ENCODE peak calls at places on chromosomes 2 and 18, in eight cellular contexts. K, M, A, N, P, W, X and H are unnamed samples.
A peak's percentile ranks its signal among the peaks of the same experiment; 100 is the strongest.

GRCh38 chr18:38611036-38611964 is 1045.7 kb upstream of the CELF4 start:
- DNase-seq in K (no peak), M (no peak), A (no peak), N (no peak), P (no peak), W (no peak), X (no peak), H (no peak)

GRCh38 chr2:231182500-231182899 is 15.9 kb upstream of the ARMC9 start:
- DNase-seq in K (no peak), M (no peak), A (peak; percentile 10), N (no peak), P (no peak), W (no peak), X (no peak), H (no peak)

GRCh38 chr2:70420005-70420580 is 118.2 kb upstream of the FAM136A start:
- DNase-seq in K (no peak), M (no peak), A (no peak), N (no peak), P (no peak), W (no peak), X (no peak), H (no peak)

GRCh38 chr18:57353137-57353939 is 981 bp downstream of the ST8SIA3 start:
- DNase-seq in K (no peak), M (no peak), A (no peak), N (no peak), P (peak; percentile 30), W (no peak), X (peak; percentile 39), H (no peak)

GRCh38 chr2:32423536-32423935 is 66.7 kb downstream of the BIRC6 start:
- DNase-seq in K (no peak), M (no peak), A (peak; percentile 51), N (no peak), P (no peak), W (no peak), X (no peak), H (no peak)

GRCh38 chr2:152542995-152543481 is 174.2 kb downstream of the PRPF40A start:
- DNase-seq in K (no peak), M (peak; percentile 83), A (peak; percentile 64), N (no peak), P (no peak), W (no peak), X (no peak), H (no peak)

GRCh38 chr18:42038936-42039335 is 83.9 kb downstream of the PIK3C3 start:
- DNase-seq in K (no peak), M (peak; percentile 48), A (no peak), N (no peak), P (peak; percentile 6), W (no peak), X (no peak), H (no peak)

GRCh38 chr2:230677182-230677946 is 35.3 kb upstream of the CAB39 start:
- DNase-seq in K (no peak), M (no peak), A (no peak), N (no peak), P (no peak), W (no peak), X (no peak), H (no peak)

GRCh38 chr18:66872277-66872676 is 268.4 kb upstream of the CDH19 start:
- DNase-seq in K (no peak), M (no peak), A (no peak), N (no peak), P (no peak), W (no peak), X (no peak), H (no peak)

GRCh38 chr2:231816327-231817026 is 30.2 kb downstream of the COPS7B start:
- DNase-seq in K (no peak), M (no peak), A (no peak), N (no peak), P (no peak), W (no peak), X (no peak), H (no peak)

GRCh38 chr18:38759457-38759856 is 1193.9 kb upstream of the CELF4 start:
- DNase-seq in K (no peak), M (no peak), A (no peak), N (no peak), P (no peak), W (no peak), X (no peak), H (no peak)

GRCh38 chr18:69686861-69687260 is 260.8 kb downstream of the CD226 start:
- DNase-seq in K (no peak), M (no peak), A (no peak), N (no peak), P (no peak), W (no peak), X (no peak), H (no peak)

GRCh38 chr18:40662898-40663437 is 1292.1 kb upstream of the PIK3C3 start:
- DNase-seq in K (no peak), M (no peak), A (no peak), N (peak; percentile 33), P (no peak), W (no peak), X (no peak), H (no peak)

GRCh38 chr2:149857344-149857743 is 269.8 kb upstream of the MMADHC start:
- DNase-seq in K (no peak), M (no peak), A (no peak), N (no peak), P (no peak), W (no peak), X (no peak), H (no peak)

GRCh38 chr2:235988271-235989015 is 179.7 kb downstream of the GBX2 start:
- DNase-seq in K (no peak), M (no peak), A (no peak), N (no peak), P (no peak), W (no peak), X (no peak), H (no peak)

GRCh38 chr2:199308567-199308966 is 149.2 kb downstream of the SATB2 start:
- DNase-seq in K (no peak), M (no peak), A (no peak), N (no peak), P (no peak), W (no peak), X (peak; percentile 8), H (no peak)

GRCh38 chr2:2698182-2699116 is 367.4 kb upstream of the MYT1L start:
- DNase-seq in K (no peak), M (no peak), A (no peak), N (no peak), P (no peak), W (no peak), X (no peak), H (no peak)

GRCh38 chr2:111898703-111899514 is 502 bp downstream of the MERTK start:
- DNase-seq in K (no peak), M (no peak), A (no peak), N (peak; percentile 47), P (peak; percentile 27), W (peak; percentile 20), X (no peak), H (peak; percentile 16)

GRCh38 chr18:41513438-41513837 is 441.6 kb upstream of the PIK3C3 start:
- DNase-seq in K (no peak), M (no peak), A (no peak), N (no peak), P (no peak), W (no peak), X (no peak), H (no peak)

GRCh38 chr2:220748875-220749479 is 823.1 kb downstream of the EPHA4 start:
- DNase-seq in K (no peak), M (no peak), A (no peak), N (no peak), P (no peak), W (no peak), X (no peak), H (no peak)

GRCh38 chr2:113175736-113176695 is 2.2 kb downstream of the PSD4 start:
- DNase-seq in K (no peak), M (no peak), A (no peak), N (no peak), P (no peak), W (no peak), X (no peak), H (peak; percentile 40)

GRCh38 chr2:66702251-66702745 is 267.4 kb downstream of the MEIS1 start:
- DNase-seq in K (no peak), M (no peak), A (no peak), N (no peak), P (no peak), W (no peak), X (no peak), H (no peak)

GRCh38 chr2:240868286-240869108 is at the start of gene AGXT:
- DNase-seq in K (no peak), M (no peak), A (no peak), N (no peak), P (no peak), W (no peak), X (no peak), H (no peak)

DNA sequence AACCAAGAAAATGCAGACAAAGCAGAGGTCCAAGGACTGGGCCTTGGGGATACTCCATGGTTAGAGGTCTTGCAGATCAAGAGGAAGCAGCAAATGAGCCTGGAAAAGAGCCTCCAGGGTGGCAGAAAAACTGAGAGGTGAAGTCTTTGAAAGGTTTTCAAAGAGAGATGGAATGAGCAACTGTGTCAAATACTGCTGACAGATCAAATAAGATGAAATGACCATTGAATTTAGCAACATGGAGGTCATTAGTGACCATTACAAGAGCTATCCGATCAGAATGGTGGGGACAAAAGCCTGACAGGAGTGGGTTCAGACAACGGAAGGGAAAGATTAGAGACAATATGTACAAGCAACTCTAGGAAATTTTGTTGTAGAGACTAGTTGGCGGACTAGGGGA is 1.5 kb downstream of the CLHC1 start:
- DNase-seq in K (no peak), M (no peak), A (no peak), N (no peak), P (no peak), W (no peak), X (no peak), H (no peak)
- H3K4me1 ChIP-seq in K (peaks cover 17% of the 10 kb centered on the region), M (peaks cover 17% of the 10 kb centered on the region), A (peaks cover 22% of the 10 kb centered on the region), N (peaks cover 45% of the 10 kb centered on the region), P (peaks cover 32% of the 10 kb centered on the region), W (peaks cover 55% of the 10 kb centered on the region), X (peaks cover 16% of the 10 kb centered on the region), H (peaks cover 45% of the 10 kb centered on the region)

GRCh38 chr18:49811151-49811938 is 2.0 kb downstream of the ACAA2 start:
- DNase-seq in K (no peak), M (no peak), A (no peak), N (no peak), P (no peak), W (no peak), X (no peak), H (no peak)
- H3K4me3 ChIP-seq in K (no peak overlapping the region), M (no peak overlapping the region), A (no peak overlapping the region), N (no peak overlapping the region), P (no peak overlapping the region), W (no peak overlapping the region), X (no peak overlapping the region), H (peak overlapping the region; percentile 2)

GRCh38 chr2:217262916-217263315 is 403.1 kb upstream of the TNP1 start:
- DNase-seq in K (no peak), M (no peak), A (no peak), N (no peak), P (no peak), W (no peak), X (no peak), H (no peak)
- H3K27me3 ChIP-seq in K (no peaks in the 10 kb centered on the region), M (no peaks in the 10 kb centered on the region), A (no peaks in the 10 kb centered on the region), N (no peaks in the 10 kb centered on the region), P (no peaks in the 10 kb centered on the region), W (no peaks in the 10 kb centered on the region), X (no peaks in the 10 kb centered on the region), H (no peaks in the 10 kb centered on the region)

DNA sequence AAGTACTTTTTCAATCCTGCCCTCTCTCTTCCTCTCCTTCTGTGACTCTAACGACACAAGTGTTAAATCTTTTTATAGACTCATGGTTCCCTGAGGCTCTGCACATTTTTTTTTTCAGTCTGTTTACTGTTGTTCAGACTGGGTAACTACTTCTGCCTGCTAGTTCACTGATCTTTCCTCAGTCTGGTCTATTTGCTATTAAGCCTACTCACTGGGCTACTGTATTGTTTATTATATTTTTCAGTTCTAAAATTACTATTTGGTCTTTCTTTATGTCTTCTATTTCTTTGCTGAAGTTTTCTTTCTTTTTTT is 21.3 kb downstream of the PPP3R1 start:
- DNase-seq in K (no peak), M (no peak), A (no peak), N (no peak), P (no peak), W (no peak), X (no peak), H (no peak)
- H3K4me1 ChIP-seq in K (peaks cover 10% of the 10 kb centered on the region), M (peaks cover 30% of the 10 kb centered on the region), A (peaks cover 58% of the 10 kb centered on the region), N (peaks cover 44% of the 10 kb centered on the region), P (peaks cover 29% of the 10 kb centered on the region), W (peaks cover 85% of the 10 kb centered on the region), X (peaks cover 20% of the 10 kb centered on the region), H (peaks cover 26% of the 10 kb centered on the region)